ENCODE peak calls at places on chromosomes 4 and X, in four cellular contexts. L, N, K and E are unnamed samples.

GRCh38 chr4:140168936-140169335 is 15.0 kb upstream of the MAML3 start:
- DNase-seq in L (no peak), N (no peak), K (no peak), E (no peak)

GRCh38 chrX:150569155-150569477 is 695 bp downstream of the MTM1 start:
- DNase-seq in L (peak; percentile 43), N (no peak), K (peak; percentile 41), E (peak; percentile 71)

GRCh38 chrX:115344885-115345653 is 55.6 kb downstream of the LUZP4 start:
- DNase-seq in L (peak; percentile 95), N (peak; percentile 89), K (no peak), E (peak; percentile 87)

GRCh38 chr4:931194-931959 is 739 bp downstream of the GAK start:
- DNase-seq in L (peak; percentile 84), N (peak; percentile 39), K (peak; percentile 11), E (peak; percentile 74)

GRCh38 chrX:18574591-18574990 is 97.3 kb downstream of the RS1 start:
- DNase-seq in L (peak; percentile 81), N (no peak), K (no peak), E (no peak)

GRCh38 chrX:124594017-124594651 is 247.8 kb downstream of the SH2D1A start:
- DNase-seq in L (no peak), N (peak; percentile 22), K (no peak), E (no peak)

GRCh38 chr4:75985116-75985515 is 5.6 kb downstream of the SDAD1 start:
- DNase-seq in L (peak; percentile 96), N (no peak), K (no peak), E (no peak)

GRCh38 chr4:98612318-98613250 is 45.8 kb downstream of the TSPAN5 start:
- DNase-seq in L (no peak), N (no peak), K (no peak), E (no peak)

GRCh38 chr4:151012836-151013235 is 2.2 kb downstream of the LRBA start:
- DNase-seq in L (no peak), N (no peak), K (peak; percentile 6), E (no peak)

GRCh38 chr4:81688085-81688484 is 216.4 kb upstream of the RASGEF1B start:
- DNase-seq in L (no peak), N (no peak), K (peak; percentile 17), E (no peak)

GRCh38 chrX:152588206-152588605 is 49.5 kb upstream of the GABRQ start:
- DNase-seq in L (no peak), N (no peak), K (no peak), E (no peak)

GRCh38 chrX:16436348-16437188 is 213.4 kb upstream of the S100G start:
- DNase-seq in L (peak; percentile 75), N (peak; percentile 60), K (peak; percentile 50), E (peak; percentile 58)

GRCh38 chr4:168693750-168694470 is 197.1 kb downstream of the PALLD start:
- DNase-seq in L (peak; percentile 43), N (no peak), K (no peak), E (no peak)

GRCh38 chrX:37578045-37578444 is 6.6 kb downstream of the LANCL3 start:
- DNase-seq in L (no peak), N (no peak), K (no peak), E (no peak)

GRCh38 chr4:138851626-138852443 is 163.7 kb upstream of the NOCT start:
- DNase-seq in L (peak; percentile 8), N (no peak), K (no peak), E (no peak)

GRCh38 chr4:26298198-26298950 is 22.4 kb upstream of the RBPJ start:
- DNase-seq in L (peak; percentile 83), N (no peak), K (no peak), E (no peak)

GRCh38 chr4:932713-933070 is 432 bp downstream of the TMEM175 start:
- DNase-seq in L (peak; percentile 23), N (no peak), K (no peak), E (no peak)

GRCh38 chrX:111244238-111244750 is 26.0 kb downstream of the CAPN6 start:
- DNase-seq in L (peak; percentile 14), N (no peak), K (peak; percentile 1), E (no peak)

GRCh38 chr4:101655005-101655404 is 135.5 kb upstream of the BANK1 start:
- DNase-seq in L (no peak), N (no peak), K (no peak), E (no peak)

GRCh38 chr4:122765702-122766352 is 33.3 kb downstream of the BBS12 start:
- DNase-seq in L (peak; percentile 91), N (no peak), K (no peak), E (no peak)

GRCh38 chrX:154829926-154830442 is 4.5 kb downstream of the SMIM9 start:
- DNase-seq in L (no peak), N (no peak), K (no peak), E (no peak)

GRCh38 chrX:1483843-1484637 is 31.3 kb upstream of the ASMTL start:
- DNase-seq in L (no peak), N (no peak), K (peak; percentile 76), E (peak; percentile 27)

GRCh38 chr4:168601899-168602298 is 105.0 kb downstream of the PALLD start:
- DNase-seq in L (no peak), N (no peak), K (no peak), E (no peak)

GRCh38 chr4:158812133-158812532 is 43.3 kb downstream of the FNIP2 start:
- DNase-seq in L (no peak), N (no peak), K (no peak), E (no peak)

GRCh38 chr4:156472624-156473023 is 499.0 kb downstream of the PDGFC start:
- DNase-seq in L (no peak), N (no peak), K (no peak), E (no peak)

GRCh38 chrX:147376601-147377387 is 534.9 kb upstream of the FMR1 start:
- DNase-seq in L (no peak), N (no peak), K (peak; percentile 0), E (no peak)

GRCh38 chr4:53855886-53856260 is 208.5 kb downstream of the CHIC2 start:
- DNase-seq in L (peak; percentile 91), N (no peak), K (no peak), E (no peak)

GRCh38 chr4:10118355-10119004 is 1.9 kb upstream of the WDR1 start:
- DNase-seq in L (no peak), N (no peak), K (no peak), E (no peak)
- H3K27ac ChIP-seq in L (no peak overlapping the region), N (no peak overlapping the region), K (no peak overlapping the region), E (peak overlapping the region; percentile 98)

GRCh38 chrX:39689374-39690104 is 408.2 kb downstream of the BCOR start:
- DNase-seq in L (no peak), N (no peak), K (no peak), E (no peak)
- H3K27ac ChIP-seq in L (no peak overlapping the region), N (no peak overlapping the region), K (no peak overlapping the region), E (no peak overlapping the region)

GRCh38 chr4:2961411-2962098 is 1.7 kb downstream of the NOP14 start:
- DNase-seq in L (no peak), N (no peak), K (peak; percentile 62), E (no peak)
- H3K27ac ChIP-seq in L (no peak overlapping the region), N (no peak overlapping the region), K (peak overlapping the region; percentile 69), E (no peak overlapping the region)

GRCh38 chr4:40177591-40177990 is 19.2 kb upstream of the RHOH start:
- DNase-seq in L (no peak), N (no peak), K (no peak), E (no peak)
- H3K27ac ChIP-seq in L (no peak overlapping the region), N (no peak overlapping the region), K (no peak overlapping the region), E (no peak overlapping the region)

GRCh38 chr4:67584496-67584895 is 26.0 kb downstream of the STAP1 start:
- DNase-seq in L (no peak), N (no peak), K (no peak), E (no peak)

GRCh38 chr4:67581913-67582312 is 23.4 kb downstream of the STAP1 start:
- DNase-seq in L (no peak), N (no peak), K (no peak), E (no peak)

GRCh38 chr4:67581208-67581857 is 22.8 kb downstream of the STAP1 start:
- DNase-seq in L (no peak), N (no peak), K (no peak), E (no peak)

GRCh38 chr4:67576538-67576937 is 18.0 kb downstream of the STAP1 start:
- DNase-seq in L (no peak), N (no peak), K (peak; percentile 68), E (no peak)

GRCh38 chr4:67580577-67580976 is 22.1 kb downstream of the STAP1 start:
- DNase-seq in L (no peak), N (no peak), K (no peak), E (no peak)
- H3K27ac ChIP-seq in L (no peak overlapping the region), N (no peak overlapping the region), K (no peak overlapping the region), E (no peak overlapping the region)

DNA sequence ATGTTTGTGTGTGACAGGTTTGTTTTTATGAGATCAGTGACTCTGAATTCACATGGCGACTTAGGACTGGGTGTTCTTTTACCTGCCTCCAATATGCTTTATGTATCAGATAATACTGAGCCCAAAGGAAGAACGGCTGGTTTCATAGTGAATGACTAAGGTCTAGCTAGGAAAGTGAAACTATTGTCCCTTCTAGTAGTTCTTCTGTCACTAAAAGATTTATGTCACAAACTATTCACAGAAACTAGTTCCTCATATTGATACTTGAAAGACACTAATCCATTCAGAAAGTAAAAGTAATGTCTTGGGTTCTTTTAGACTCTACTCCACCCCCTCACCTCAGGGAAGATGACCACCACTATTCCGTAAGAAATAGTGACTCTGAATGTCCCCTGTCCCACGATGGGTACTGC is 81.7 kb downstream of the EGF start:
- DNase-seq in L (no peak), N (no peak), K (peak; percentile 35), E (no peak)
- H3K27ac ChIP-seq in L (no peak overlapping the region), N (no peak overlapping the region), K (no peak overlapping the region), E (no peak overlapping the region)

DNA sequence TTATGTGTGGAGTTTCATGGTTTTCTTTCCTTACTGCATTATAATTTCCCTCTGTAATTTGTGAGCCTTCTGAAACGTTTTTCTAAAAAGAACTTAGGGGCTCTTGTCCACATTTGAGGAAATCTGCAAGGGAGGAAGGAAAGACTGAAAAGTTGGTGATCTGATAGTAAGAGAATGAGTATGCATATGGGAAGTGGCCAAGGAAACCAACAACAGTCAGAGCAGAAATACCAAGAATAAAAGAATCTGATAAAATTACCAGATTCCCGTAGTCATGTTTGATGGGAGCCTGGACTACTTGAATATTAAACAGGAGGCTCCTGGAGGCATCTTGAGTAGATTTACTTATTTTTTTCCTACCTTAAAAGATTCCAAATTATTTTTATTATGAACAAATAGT is 50.1 kb downstream of the MEPE start:
- DNase-seq in L (no peak), N (no peak), K (no peak), E (no peak)
- H3K27ac ChIP-seq in L (no peak overlapping the region), N (no peak overlapping the region), K (no peak overlapping the region), E (no peak overlapping the region)

GRCh38 chr4:182325848-182326255 is 82.7 kb downstream of the TENM3 start:
- DNase-seq in L (no peak), N (no peak), K (no peak), E (no peak)
- H3K27ac ChIP-seq in L (no peak overlapping the region), N (no peak overlapping the region), K (no peak overlapping the region), E (no peak overlapping the region)